ENCODE peak calls at places on chromosomes 2 and 18, in six cellular contexts. L is Peyer's patch, H is colonic mucosa, K is spleen, G is GM23338, B is OCI-LY7. R is an unnamed sample. For H3K36me3, the result is how much of the 10 kb centered on the place peaks cover.

GRCh38 chr2:10504994-10505820 is 57.1 kb upstream of the ODC1 start:
- DNase-seq in L (peak), H (peak), K (peak), G (no peak), B (no peak), R (no peak)

GRCh38 chr18:27713037-27713726 is 463.7 kb downstream of the CDH2 start:
- DNase-seq in L (no peak), H (no peak), K (no peak), G (peak), B (no peak), R (no peak)

GRCh38 chr2:29192526-29192925 is 77.3 kb downstream of the CLIP4 start:
- DNase-seq in L (no peak), H (no peak), K (no peak), G (no peak), B (no peak), R (no peak)

GRCh38 chr18:63564576-63564975 is 22.4 kb downstream of the SERPINB12 start:
- DNase-seq in L (no peak), H (no peak), K (no peak), G (no peak), B (no peak), R (no peak)

GRCh38 chr2:226524381-226524843 is 275.2 kb downstream of the IRS1 start:
- DNase-seq in L (no peak), H (no peak), K (no peak), G (no peak), B (no peak), R (no peak)

GRCh38 chr18:70659026-70659726 is 370.3 kb downstream of the SOCS6 start:
- DNase-seq in L (peak), H (no peak), K (no peak), G (no peak), B (no peak), R (no peak)

GRCh38 chr18:79574938-79575525 is 104.6 kb upstream of the CTDP1 start:
- DNase-seq in L (no peak), H (peak), K (peak), G (no peak), B (no peak), R (no peak)

GRCh38 chr2:20443276-20443920 is 3.5 kb upstream of the RHOB start:
- DNase-seq in L (no peak), H (peak), K (peak), G (peak), B (peak), R (peak)

GRCh38 chr2:237482485-237482884 is 4.6 kb upstream of the MLPH start:
- DNase-seq in L (no peak), H (peak), K (peak), G (no peak), B (no peak), R (peak)

GRCh38 chr2:73918856-73919255 is 7.8 kb upstream of the DGUOK start:
- DNase-seq in L (no peak), H (no peak), K (no peak), G (no peak), B (no peak), R (no peak)
- H3K36me3 ChIP-seq in L (under half), H (under half), K (under half), G (under half), B (under half), R (under half)

GRCh38 chr2:98561902-98562695 is 46.2 kb downstream of the COA5 start:
- DNase-seq in L (no peak), H (no peak), K (no peak), G (no peak), B (no peak), R (no peak)
- H3K36me3 ChIP-seq in L (under half), H (under half), K (under half), G (under half), B (under half), R (under half)

DNA sequence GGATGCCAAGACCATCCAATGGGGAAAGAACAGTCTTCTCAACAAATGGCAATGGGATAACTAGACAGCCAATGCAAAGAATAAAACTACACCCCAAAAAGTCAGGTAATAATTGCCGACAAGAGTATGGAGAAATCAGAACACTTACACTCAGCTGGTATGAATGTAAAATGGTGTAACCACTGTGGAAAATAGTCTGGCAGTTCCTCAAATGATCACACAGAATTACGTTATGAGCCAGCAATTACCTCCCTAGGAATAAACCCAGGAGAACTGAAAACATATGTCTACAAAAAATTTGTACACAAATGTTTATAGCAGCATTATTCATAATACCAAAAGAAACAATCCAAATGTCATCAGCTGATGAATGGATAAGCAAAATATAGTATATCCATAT is 8.8 kb downstream of the IWS1 start:
- DNase-seq in L (no peak), H (no peak), K (no peak), G (no peak), B (no peak), R (no peak)
- H3K36me3 ChIP-seq in L (half or more), H (under half), K (under half), G (under half), B (half or more), R (under half)

DNA sequence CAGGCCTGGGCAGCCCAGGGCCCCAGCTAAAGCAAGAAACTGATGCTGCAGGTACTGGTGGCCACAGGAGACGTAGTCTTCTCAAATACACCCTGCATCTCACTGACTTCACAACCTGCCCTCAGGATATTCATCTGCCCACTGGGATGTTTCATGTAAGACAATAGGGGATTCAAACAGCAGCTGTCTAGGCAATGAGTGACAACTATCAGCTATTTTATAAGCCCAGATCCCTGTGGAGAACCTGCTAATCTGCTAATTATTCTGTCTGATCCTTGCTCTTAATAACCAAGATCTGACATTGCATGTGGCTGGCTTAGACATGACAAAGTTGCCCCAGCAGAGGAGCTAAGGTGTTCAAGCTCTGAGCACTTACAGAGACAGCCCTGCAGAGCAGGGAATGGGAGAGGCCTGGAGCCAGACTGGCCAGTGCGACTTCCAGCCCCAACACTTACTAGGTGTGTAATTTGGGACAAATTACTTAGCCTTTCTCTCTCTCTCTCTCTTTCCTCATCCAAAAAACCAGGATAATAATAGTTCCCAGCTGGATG is 28.6 kb downstream of the SIGLEC15 start:
- DNase-seq in L (no peak), H (no peak), K (no peak), G (no peak), B (no peak), R (no peak)
- H3K36me3 ChIP-seq in L (half or more), H (under half), K (half or more), G (under half), B (under half), R (under half)

GRCh38 chr2:215409331-215410127 is 26.3 kb downstream of the FN1 start:
- DNase-seq in L (no peak), H (no peak), K (no peak), G (no peak), B (no peak), R (no peak)
- H3K36me3 ChIP-seq in L (under half), H (under half), K (under half), G (under half), B (under half), R (under half)

GRCh38 chr18:220708-221107 is 47.1 kb downstream of the THOC1 start:
- DNase-seq in L (no peak), H (no peak), K (no peak), G (no peak), B (no peak), R (no peak)
- H3K36me3 ChIP-seq in L (half or more), H (under half), K (half or more), G (half or more), B (half or more), R (under half)

DNA sequence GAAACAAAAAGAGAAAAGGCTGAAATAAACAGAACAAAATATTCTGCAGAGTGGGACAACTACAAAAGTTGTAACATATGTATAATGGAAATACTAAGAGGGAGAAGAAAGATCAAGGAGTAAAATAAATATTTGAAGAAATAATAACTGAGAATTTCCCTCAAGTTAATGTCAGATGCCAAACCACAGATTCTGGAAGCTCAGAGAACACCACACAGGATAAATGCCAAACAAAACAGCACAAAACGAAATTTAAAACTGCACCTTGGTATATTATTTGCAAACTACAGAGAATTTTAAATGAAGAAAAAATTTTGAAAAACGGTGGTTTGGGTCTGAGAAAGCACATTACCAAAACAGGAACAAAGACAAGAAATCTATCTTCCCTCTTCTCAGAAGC is 1588.9 kb upstream of the TMEFF2 start:
- DNase-seq in L (no peak), H (no peak), K (no peak), G (no peak), B (no peak), R (no peak)
- H3K36me3 ChIP-seq in L (under half), H (under half), K (under half), G (under half), B (under half), R (under half)

GRCh38 chr2:15624903-15625302 is 33.2 kb downstream of the DDX1 start:
- DNase-seq in L (no peak), H (no peak), K (no peak), G (no peak), B (no peak), R (no peak)
- H3K36me3 ChIP-seq in L (half or more), H (under half), K (half or more), G (half or more), B (half or more), R (under half)

DNA sequence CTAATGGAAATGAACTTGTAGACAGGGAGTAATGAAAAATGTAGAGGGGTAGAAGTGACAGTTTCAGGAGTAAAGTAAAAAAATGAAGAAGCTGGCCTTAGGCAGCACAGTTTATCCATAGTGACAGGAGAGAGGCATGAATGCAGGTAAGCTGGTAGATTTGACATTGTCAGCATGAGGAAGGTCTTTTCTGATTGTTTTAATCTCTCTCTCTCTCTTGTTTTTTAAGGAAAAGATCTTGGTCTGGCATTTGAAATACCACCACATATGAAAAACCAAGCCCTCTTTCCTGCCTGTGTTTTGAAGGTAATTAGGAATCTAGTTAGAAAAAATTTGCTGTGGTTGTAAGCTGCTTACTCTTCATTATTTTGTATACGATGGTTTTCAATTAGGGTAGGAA is 14.1 kb downstream of the DDX1 start:
- DNase-seq in L (no peak), H (no peak), K (no peak), G (no peak), B (no peak), R (no peak)
- H3K36me3 ChIP-seq in L (half or more), H (under half), K (half or more), G (half or more), B (half or more), R (under half)